ENCODE peak calls at places on chromosomes 7 and 10, in five cellular contexts. One of them, this sample, is unnamed.

GRCh38 chr10:14554843-14555205 is 219.9 kb downstream of the FAM107B start:
- DNase-seq in stomach: no peak
- DNase-seq in Panc1: no peak
- DNase-seq in pancreas: no peak
- DNase-seq in BJ: no peak
- DNase-seq in this sample: no peak

GRCh38 chr10:100978121-100978895 is 9.0 kb downstream of the MRPL43 start:
- DNase-seq in stomach: no peak
- DNase-seq in Panc1: no peak
- DNase-seq in pancreas: no peak
- DNase-seq in BJ: no peak
- DNase-seq in this sample: no peak

GRCh38 chr10:58268454-58268945 is 462 bp upstream of the CISD1 start:
- DNase-seq in stomach: no peak
- DNase-seq in Panc1: no peak
- DNase-seq in pancreas: no peak
- DNase-seq in BJ: no peak
- DNase-seq in this sample: no peak

GRCh38 chr10:126458453-126458852 is 70.2 kb upstream of the ADAM12 start:
- DNase-seq in stomach: no peak
- DNase-seq in Panc1: no peak
- DNase-seq in pancreas: no peak
- DNase-seq in BJ: no peak
- DNase-seq in this sample: no peak

GRCh38 chr7:20393021-20394015 is 62.6 kb downstream of the ITGB8 start:
- DNase-seq in stomach: no peak
- DNase-seq in Panc1: no peak
- DNase-seq in pancreas: peak; percentile 27
- DNase-seq in BJ: no peak
- DNase-seq in this sample: no peak

GRCh38 chr10:44036425-44036824 is 348.5 kb downstream of the CXCL12 start:
- DNase-seq in stomach: no peak
- DNase-seq in Panc1: no peak
- DNase-seq in pancreas: no peak
- DNase-seq in BJ: no peak
- DNase-seq in this sample: no peak

GRCh38 chr10:66349726-66350125 is 576.1 kb upstream of the LRRTM3 start:
- DNase-seq in stomach: no peak
- DNase-seq in Panc1: no peak
- DNase-seq in pancreas: no peak
- DNase-seq in BJ: no peak
- DNase-seq in this sample: no peak

GRCh38 chr7:44046321-44047061 is 2.0 kb downstream of the DBNL start:
- DNase-seq in stomach: no peak
- DNase-seq in Panc1: no peak
- DNase-seq in pancreas: no peak
- DNase-seq in BJ: no peak
- DNase-seq in this sample: no peak

GRCh38 chr10:96244354-96244753 is 27.0 kb downstream of the BLNK start:
- DNase-seq in stomach: no peak
- DNase-seq in Panc1: no peak
- DNase-seq in pancreas: no peak
- DNase-seq in BJ: no peak
- DNase-seq in this sample: no peak

GRCh38 chr7:30225863-30226361 is 58.5 kb upstream of the ZNRF2 start:
- DNase-seq in stomach: peak; percentile 83
- DNase-seq in Panc1: no peak
- DNase-seq in pancreas: peak; percentile 74
- DNase-seq in BJ: no peak
- DNase-seq in this sample: no peak

GRCh38 chr10:77875730-77876129 is 50.8 kb downstream of the DLG5 start:
- DNase-seq in stomach: no peak
- DNase-seq in Panc1: no peak
- DNase-seq in pancreas: no peak
- DNase-seq in BJ: no peak
- DNase-seq in this sample: no peak

GRCh38 chr7:103499976-103500375 is 54.0 kb upstream of the SLC26A5 start:
- DNase-seq in stomach: no peak
- DNase-seq in Panc1: no peak
- DNase-seq in pancreas: no peak
- DNase-seq in BJ: no peak
- DNase-seq in this sample: no peak

GRCh38 chr10:47288916-47289495 is 11.0 kb upstream of the GDF10 start:
- DNase-seq in stomach: no peak
- DNase-seq in Panc1: no peak
- DNase-seq in pancreas: no peak
- DNase-seq in BJ: no peak
- DNase-seq in this sample: no peak
- TF ChIP-seq CTCF in stomach: no peak
- TF ChIP-seq CTCF in Panc1: no peak
- TF ChIP-seq CTCF in pancreas: no peak
- TF ChIP-seq CTCF in BJ: no peak
- TF ChIP-seq CTCF in this sample: no peak

DNA sequence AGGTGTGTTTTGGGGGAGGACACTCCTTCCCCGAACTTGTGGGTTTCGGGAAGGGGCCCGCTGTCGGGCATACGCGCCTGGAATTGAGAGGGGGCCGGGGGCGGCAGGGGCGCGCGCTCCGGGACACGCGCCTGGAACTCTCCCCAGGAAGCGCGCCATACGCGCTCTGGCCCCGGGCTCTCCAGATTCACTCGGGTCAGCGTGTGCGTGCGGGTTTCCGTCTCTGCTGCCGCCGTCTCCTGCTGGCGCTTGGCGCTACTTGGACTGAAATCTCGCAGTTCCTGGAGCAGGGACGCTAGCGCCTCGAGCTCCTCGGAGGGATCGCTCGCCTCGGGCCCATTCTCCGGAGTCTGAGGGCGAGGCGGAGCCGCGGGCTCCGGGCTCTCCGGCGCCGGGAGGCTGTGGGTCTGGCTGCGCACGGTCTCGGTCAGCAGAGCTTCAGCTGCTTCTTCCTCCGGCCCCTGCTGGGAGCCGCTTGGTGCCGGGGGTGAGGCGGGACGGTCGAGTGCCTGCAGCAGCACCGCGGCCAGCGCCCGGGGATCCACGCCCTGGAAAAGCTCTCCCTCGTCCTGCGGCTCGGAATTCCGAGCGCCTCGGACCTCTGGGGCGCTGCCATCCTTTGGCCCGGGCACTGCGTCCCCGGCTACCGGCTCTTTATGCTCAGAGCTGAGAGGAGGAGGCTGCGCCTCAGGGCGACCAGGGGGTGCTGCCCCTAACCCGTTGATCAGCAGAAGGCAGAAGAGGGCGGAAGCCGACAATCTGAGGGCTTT is 1.1 kb downstream of the VGF start:
- DNase-seq in stomach: peak; percentile 34
- DNase-seq in Panc1: no peak
- DNase-seq in pancreas: no peak
- DNase-seq in BJ: no peak
- DNase-seq in this sample: no peak
- H3K27me3 ChIP-seq in stomach: peaks cover 78% of the 10 kb centered on the region
- H3K27me3 ChIP-seq in Panc1: no peaks in the 10 kb centered on the region
- H3K27me3 ChIP-seq in pancreas: no peaks in the 10 kb centered on the region
- H3K27me3 ChIP-seq in BJ: peaks cover 15% of the 10 kb centered on the region
- H3K27me3 ChIP-seq in this sample: peaks cover 3% of the 10 kb centered on the region

GRCh38 chr10:113618338-113618737 is 45.5 kb downstream of the NRAP start:
- DNase-seq in stomach: no peak
- DNase-seq in Panc1: no peak
- DNase-seq in pancreas: no peak
- DNase-seq in BJ: no peak
- DNase-seq in this sample: no peak

GRCh38 chr10:113619401-113619800 is 44.4 kb downstream of the NRAP start:
- DNase-seq in stomach: no peak
- DNase-seq in Panc1: no peak
- DNase-seq in pancreas: peak; percentile 43
- DNase-seq in BJ: no peak
- DNase-seq in this sample: no peak

GRCh38 chr10:113617086-113617485 is 46.8 kb downstream of the NRAP start:
- DNase-seq in stomach: no peak
- DNase-seq in Panc1: no peak
- DNase-seq in pancreas: no peak
- DNase-seq in BJ: no peak
- DNase-seq in this sample: no peak

GRCh38 chr10:113614304-113614703 is 49.5 kb downstream of the NRAP start:
- DNase-seq in stomach: no peak
- DNase-seq in Panc1: no peak
- DNase-seq in pancreas: no peak
- DNase-seq in BJ: no peak
- DNase-seq in this sample: no peak

GRCh38 chr10:113616244-113617074 is 47.4 kb downstream of the NRAP start:
- DNase-seq in stomach: no peak
- DNase-seq in Panc1: no peak
- DNase-seq in pancreas: no peak
- DNase-seq in BJ: no peak
- DNase-seq in this sample: no peak
- TF ChIP-seq CTCF in stomach: no peak
- TF ChIP-seq CTCF in Panc1: peak; percentile 68
- TF ChIP-seq CTCF in pancreas: peak; percentile 22
- TF ChIP-seq CTCF in BJ: peak; percentile 44
- TF ChIP-seq CTCF in this sample: peak; percentile 30

GRCh38 chr10:64576497-64576896 is 1055.3 kb downstream of the REEP3 start:
- DNase-seq in stomach: no peak
- DNase-seq in Panc1: no peak
- DNase-seq in pancreas: no peak
- DNase-seq in BJ: no peak
- DNase-seq in this sample: no peak
- H3K27me3 ChIP-seq in stomach: no peaks in the 10 kb centered on the region
- H3K27me3 ChIP-seq in Panc1: no peaks in the 10 kb centered on the region
- H3K27me3 ChIP-seq in pancreas: no peaks in the 10 kb centered on the region
- H3K27me3 ChIP-seq in BJ: no peaks in the 10 kb centered on the region
- H3K27me3 ChIP-seq in this sample: no peaks in the 10 kb centered on the region

DNA sequence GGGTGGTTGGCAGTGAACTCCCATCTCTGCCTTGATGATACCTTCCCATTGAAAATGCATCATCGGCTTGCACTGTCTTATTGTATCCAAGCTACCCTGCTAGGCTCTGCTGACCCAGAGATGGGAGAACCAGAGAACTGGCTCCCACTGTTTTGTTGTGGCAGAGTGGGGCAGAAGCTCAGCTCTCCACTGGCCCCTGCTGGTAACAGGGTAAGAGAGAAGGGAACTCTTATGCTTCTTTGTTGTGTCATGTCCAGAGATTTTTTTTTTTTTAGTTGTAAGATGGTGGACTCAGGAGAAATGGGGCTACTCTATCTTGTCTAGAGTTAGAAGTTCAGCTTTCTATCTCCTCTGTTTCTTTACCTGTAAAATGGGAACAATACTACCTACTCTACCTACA is 100.5 kb upstream of the SDK1 start:
- DNase-seq in stomach: peak; percentile 32
- DNase-seq in Panc1: no peak
- DNase-seq in pancreas: peak; percentile 62
- DNase-seq in BJ: no peak
- DNase-seq in this sample: no peak
- TF ChIP-seq CTCF in stomach: no peak
- TF ChIP-seq CTCF in Panc1: no peak
- TF ChIP-seq CTCF in pancreas: no peak
- TF ChIP-seq CTCF in BJ: peak; percentile 9
- TF ChIP-seq CTCF in this sample: peak; percentile 74

DNA sequence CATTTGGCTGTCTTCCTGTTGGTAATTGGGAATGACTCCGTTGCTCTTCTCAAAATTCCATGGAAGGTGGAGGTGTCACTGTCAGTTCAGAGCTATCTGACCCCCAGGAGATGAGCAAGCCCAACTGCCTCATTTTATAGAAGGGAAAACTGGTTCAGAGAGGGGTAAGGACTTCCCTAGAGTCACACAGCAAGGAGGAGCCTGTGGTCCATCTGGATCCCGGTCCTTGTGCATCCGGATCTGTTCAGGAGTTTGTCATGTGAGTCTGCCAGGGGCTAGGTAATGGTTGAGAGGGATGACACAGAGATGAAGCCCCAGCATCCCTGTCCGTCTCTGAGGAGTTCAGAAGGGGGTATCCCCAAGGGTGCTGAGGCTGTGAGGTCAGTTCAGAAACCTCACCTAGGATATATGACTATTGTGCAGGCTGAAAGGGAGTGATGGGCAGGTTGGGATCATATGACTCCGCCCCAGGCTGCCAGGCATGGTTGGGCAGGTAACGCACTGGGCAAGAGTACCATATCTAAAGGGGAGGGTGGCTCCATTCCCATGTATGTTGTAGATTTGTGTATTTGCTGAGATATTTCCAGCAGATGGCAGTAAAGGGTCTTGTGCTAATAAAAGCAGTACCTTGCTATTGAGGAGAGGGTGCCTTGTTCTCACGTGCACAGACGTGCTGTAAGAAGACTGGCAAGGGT is 16.0 kb upstream of the SLC29A3 start:
- DNase-seq in stomach: no peak
- DNase-seq in Panc1: peak; percentile 24
- DNase-seq in pancreas: no peak
- DNase-seq in BJ: no peak
- DNase-seq in this sample: no peak
- H3K27me3 ChIP-seq in stomach: no peaks in the 10 kb centered on the region
- H3K27me3 ChIP-seq in Panc1: peaks cover 4% of the 10 kb centered on the region
- H3K27me3 ChIP-seq in pancreas: no peaks in the 10 kb centered on the region
- H3K27me3 ChIP-seq in BJ: no peaks in the 10 kb centered on the region
- H3K27me3 ChIP-seq in this sample: no peaks in the 10 kb centered on the region

GRCh38 chr10:72243822-72244437 is 27.9 kb upstream of the ASCC1 start:
- DNase-seq in stomach: peak; percentile 58
- DNase-seq in Panc1: no peak
- DNase-seq in pancreas: no peak
- DNase-seq in BJ: peak; percentile 92
- DNase-seq in this sample: peak; percentile 80
- TF ChIP-seq CTCF in stomach: no peak
- TF ChIP-seq CTCF in Panc1: no peak
- TF ChIP-seq CTCF in pancreas: no peak
- TF ChIP-seq CTCF in BJ: peak; percentile 56
- TF ChIP-seq CTCF in this sample: peak; percentile 62

This sample was measured in AG04450.